ENCODE peak calls at places on chromosomes 6 and 20, in seven cellular contexts. Q, V, K, T, B, M and W are unnamed samples.

GRCh38 chr6:152273638-152274037 is 363.5 kb downstream of the SYNE1 start:
- DNase-seq in Q (no peak), V (no peak), K (no peak), T (peak; percentile 51), B (no peak), M (no peak), W (no peak)

GRCh38 chr20:57592263-57593092 is 27.7 kb downstream of the ZBP1 start:
- DNase-seq in Q (no peak), V (no peak), K (no peak), T (peak; percentile 7), B (peak; percentile 48), M (no peak), W (no peak)

GRCh38 chr6:37615564-37616340 is 81.9 kb downstream of the MDGA1 start:
- DNase-seq in Q (no peak), V (no peak), K (no peak), T (no peak), B (no peak), M (no peak), W (no peak)

GRCh38 chr6:33672808-33673207 is 38.7 kb downstream of the UQCC2 start:
- DNase-seq in Q (peak; percentile 72), V (peak; percentile 90), K (peak; percentile 78), T (peak; percentile 89), B (no peak), M (peak; percentile 91), W (no peak)

GRCh38 chr20:49187330-49188100 is 619 bp downstream of the STAU1 start:
- DNase-seq in Q (peak; percentile 30), V (peak; percentile 40), K (no peak), T (no peak), B (no peak), M (no peak), W (peak; percentile 48)

GRCh38 chr6:21587925-21588811 is 5.4 kb upstream of the SOX4 start:
- DNase-seq in Q (peak; percentile 61), V (peak; percentile 48), K (peak; percentile 24), T (peak; percentile 63), B (peak; percentile 89), M (no peak), W (no peak)

GRCh38 chr20:641516-641913 is 11.5 kb downstream of the SRXN1 start:
- DNase-seq in Q (no peak), V (no peak), K (peak; percentile 86), T (no peak), B (no peak), M (no peak), W (no peak)

GRCh38 chr6:138432063-138432356 is 28.0 kb downstream of the HEBP2 start:
- DNase-seq in Q (no peak), V (no peak), K (no peak), T (no peak), B (peak; percentile 76), M (no peak), W (peak; percentile 68)

GRCh38 chr6:33578588-33579011 is 1.5 kb downstream of the BAK1 start:
- DNase-seq in Q (no peak), V (no peak), K (no peak), T (no peak), B (no peak), M (no peak), W (no peak)

GRCh38 chr20:36470482-36471062 is 70.7 kb upstream of the MYL9 start:
- DNase-seq in Q (no peak), V (no peak), K (no peak), T (no peak), B (no peak), M (no peak), W (no peak)

GRCh38 chr6:33314515-33314942 is 651 bp upstream of the TAPBP start:
- DNase-seq in Q (peak; percentile 71), V (peak; percentile 75), K (peak; percentile 65), T (peak; percentile 74), B (no peak), M (no peak), W (peak; percentile 44)

GRCh38 chr6:167793421-167793820 is 33.3 kb upstream of the AFDN start:
- DNase-seq in Q (peak; percentile 20), V (no peak), K (no peak), T (no peak), B (no peak), M (no peak), W (no peak)

GRCh38 chr6:30061766-30062458 is 847 bp downstream of the POLR1H start:
- DNase-seq in Q (no peak), V (no peak), K (no peak), T (peak; percentile 24), B (no peak), M (no peak), W (no peak)

GRCh38 chr6:85680388-85680787 is 37.7 kb upstream of the SYNCRIP start:
- DNase-seq in Q (no peak), V (no peak), K (no peak), T (no peak), B (no peak), M (no peak), W (no peak)

GRCh38 chr6:10310826-10311225 is 104.0 kb downstream of the TFAP2A start:
- DNase-seq in Q (no peak), V (no peak), K (no peak), T (no peak), B (no peak), M (no peak), W (no peak)

GRCh38 chr6:83594936-83595335 is 82.6 kb downstream of the PRSS35 start:
- DNase-seq in Q (no peak), V (no peak), K (no peak), T (no peak), B (no peak), M (no peak), W (no peak)

DNA sequence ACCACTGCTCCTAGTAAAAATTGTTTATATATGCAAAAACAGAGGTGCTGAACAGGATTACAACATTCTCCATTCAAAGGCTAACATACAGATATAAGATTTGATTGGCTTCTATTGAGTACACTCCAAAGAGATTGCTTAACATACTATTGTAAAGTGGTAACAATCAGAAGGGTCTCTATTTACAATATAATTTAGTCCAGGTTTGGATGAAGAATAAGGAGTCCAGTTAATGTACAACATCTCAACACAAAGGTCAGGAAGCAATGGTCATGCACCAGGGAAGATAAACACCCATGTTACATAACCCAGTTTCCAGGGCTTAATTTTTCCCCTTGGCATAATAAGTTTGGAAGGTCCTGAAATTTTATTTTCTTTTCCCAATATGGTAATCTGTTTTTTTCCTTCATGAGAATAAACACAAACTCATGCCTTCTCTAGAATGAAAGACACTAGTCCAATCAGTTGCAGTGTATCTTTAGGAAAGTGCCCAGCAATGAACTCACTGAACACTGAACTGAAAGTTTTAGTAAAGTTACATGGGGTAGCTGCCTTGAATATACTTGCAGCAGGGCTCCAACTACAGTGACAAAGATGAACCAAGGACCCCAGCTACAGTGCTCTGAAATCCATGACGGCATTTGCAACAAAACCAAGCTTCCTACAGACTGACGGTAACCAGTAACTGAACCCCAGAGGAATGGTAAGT is 255.3 kb upstream of the GJE1 start:
- DNase-seq in Q (no peak), V (no peak), K (no peak), T (no peak), B (no peak), M (no peak), W (no peak)
- H3K27ac ChIP-seq in Q (no peak overlapping the region), V (no peak overlapping the region), K (no peak overlapping the region), T (no peak overlapping the region), B (no peak overlapping the region), M (no peak overlapping the region), W (no peak overlapping the region)

DNA sequence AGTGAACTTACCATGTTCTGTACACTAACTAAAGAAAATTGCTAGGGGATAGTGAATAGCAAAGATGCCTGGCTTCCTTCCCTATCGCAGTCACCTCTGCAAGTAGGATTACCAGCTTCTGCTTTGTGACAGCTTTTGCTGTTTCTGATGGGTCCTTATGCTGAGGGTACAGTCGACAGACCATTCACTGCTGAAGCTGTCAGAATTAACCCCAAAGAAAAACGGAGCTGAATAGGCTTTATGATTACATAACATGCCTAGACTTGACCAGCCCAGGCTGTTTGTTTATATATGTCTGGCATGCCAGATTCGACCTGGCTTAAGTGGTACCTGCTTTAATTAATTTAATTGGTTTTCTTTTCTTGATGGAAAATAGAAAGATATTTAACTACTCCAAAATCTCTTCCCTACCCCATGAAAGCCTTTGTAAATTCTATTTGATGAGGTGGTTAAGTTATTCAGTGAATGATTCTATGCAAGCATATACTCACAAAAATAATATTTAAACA is 21.7 kb upstream of the PRELID3B start:
- DNase-seq in Q (no peak), V (no peak), K (no peak), T (no peak), B (no peak), M (no peak), W (no peak)
- H3K27ac ChIP-seq in Q (no peak overlapping the region), V (peak overlapping the region; percentile 64), K (no peak overlapping the region), T (peak overlapping the region; percentile 64), B (no peak overlapping the region), M (no peak overlapping the region), W (no peak overlapping the region)

GRCh38 chr20:38297916-38298674 is 5.9 kb upstream of the BPI start:
- DNase-seq in Q (no peak), V (no peak), K (no peak), T (no peak), B (no peak), M (no peak), W (no peak)

GRCh38 chr20:38300433-38300832 is 3.5 kb upstream of the BPI start:
- DNase-seq in Q (no peak), V (no peak), K (no peak), T (no peak), B (no peak), M (no peak), W (no peak)

GRCh38 chr20:38296433-38296832 is 7.5 kb upstream of the BPI start:
- DNase-seq in Q (no peak), V (no peak), K (no peak), T (no peak), B (no peak), M (no peak), W (no peak)

GRCh38 chr20:38299963-38300362 is 4.0 kb upstream of the BPI start:
- DNase-seq in Q (peak; percentile 51), V (no peak), K (no peak), T (no peak), B (no peak), M (no peak), W (no peak)

GRCh38 chr20:38298768-38299288 is 5.1 kb upstream of the BPI start:
- DNase-seq in Q (peak; percentile 77), V (peak; percentile 91), K (no peak), T (peak; percentile 87), B (no peak), M (no peak), W (peak; percentile 65)
- H3K27ac ChIP-seq in Q (peak overlapping the region; percentile 76), V (peak overlapping the region; percentile 88), K (no peak overlapping the region), T (peak overlapping the region; percentile 84), B (peak overlapping the region; percentile 45), M (no peak overlapping the region), W (peak overlapping the region; percentile 57)

GRCh38 chr6:42140051-42140450 is 2.4 kb downstream of the C6orf132 start:
- DNase-seq in Q (no peak), V (no peak), K (peak; percentile 46), T (no peak), B (no peak), M (no peak), W (no peak)

GRCh38 chr6:42137192-42137753 is 5.1 kb downstream of the C6orf132 start:
- DNase-seq in Q (no peak), V (no peak), K (no peak), T (no peak), B (no peak), M (no peak), W (no peak)

GRCh38 chr6:42136508-42137191 is 5.8 kb downstream of the C6orf132 start:
- DNase-seq in Q (no peak), V (no peak), K (peak; percentile 58), T (no peak), B (peak; percentile 45), M (no peak), W (no peak)

GRCh38 chr6:42138630-42139619 is 3.5 kb downstream of the C6orf132 start:
- DNase-seq in Q (no peak), V (no peak), K (no peak), T (no peak), B (no peak), M (no peak), W (no peak)

GRCh38 chr6:42138190-42138589 is 4.2 kb downstream of the C6orf132 start:
- DNase-seq in Q (no peak), V (no peak), K (no peak), T (no peak), B (no peak), M (no peak), W (no peak)
- H3K27ac ChIP-seq in Q (no peak overlapping the region), V (no peak overlapping the region), K (peak overlapping the region; percentile 84), T (no peak overlapping the region), B (no peak overlapping the region), M (peak overlapping the region; percentile 94), W (no peak overlapping the region)